ENCODE peak calls at places on chromosomes 2 and 18, in six cellular contexts. V, E, X, S, H and W are unnamed samples.

GRCh38 chr2:95333056-95333455 is 35.9 kb downstream of the KCNIP3 start:
- DNase-seq in V (no peak), E (no peak), X (no peak), S (no peak), H (no peak), W (no peak)

GRCh38 chr2:8552264-8552913 is 129.5 kb upstream of the ID2 start:
- DNase-seq in V (no peak), E (no peak), X (no peak), S (no peak), H (no peak), W (no peak)

GRCh38 chr2:10452334-10452733 is 4.2 kb upstream of the ODC1 start:
- DNase-seq in V (peak; percentile 90), E (no peak), X (peak; percentile 80), S (peak; percentile 33), H (peak; percentile 33), W (no peak)

GRCh38 chr2:226136739-226137138 is 662.9 kb downstream of the IRS1 start:
- DNase-seq in V (no peak), E (no peak), X (no peak), S (no peak), H (no peak), W (no peak)

GRCh38 chr2:174603280-174603679 is 5.7 kb upstream of the WIPF1 start:
- DNase-seq in V (peak; percentile 67), E (peak; percentile 72), X (peak; percentile 36), S (no peak), H (no peak), W (peak; percentile 43)

GRCh38 chr18:7663305-7664023 is 96.3 kb downstream of the PTPRM start:
- DNase-seq in V (no peak), E (no peak), X (no peak), S (no peak), H (no peak), W (no peak)

GRCh38 chr2:223590964-223591363 is 11.2 kb downstream of the SCG2 start:
- DNase-seq in V (peak; percentile 92), E (no peak), X (no peak), S (no peak), H (no peak), W (no peak)

GRCh38 chr2:234977228-234977679 is 25.4 kb downstream of the SH3BP4 start:
- DNase-seq in V (no peak), E (no peak), X (no peak), S (no peak), H (no peak), W (no peak)

GRCh38 chr18:62287753-62288668 is 37.1 kb upstream of the TNFRSF11A start:
- DNase-seq in V (no peak), E (no peak), X (no peak), S (no peak), H (no peak), W (no peak)

GRCh38 chr2:8230466-8230865 is 451.4 kb upstream of the ID2 start:
- DNase-seq in V (no peak), E (no peak), X (no peak), S (no peak), H (no peak), W (no peak)

GRCh38 chr2:191103793-191104192 is 47.0 kb downstream of the STAT4 start:
- DNase-seq in V (no peak), E (no peak), X (no peak), S (no peak), H (no peak), W (no peak)

DNA sequence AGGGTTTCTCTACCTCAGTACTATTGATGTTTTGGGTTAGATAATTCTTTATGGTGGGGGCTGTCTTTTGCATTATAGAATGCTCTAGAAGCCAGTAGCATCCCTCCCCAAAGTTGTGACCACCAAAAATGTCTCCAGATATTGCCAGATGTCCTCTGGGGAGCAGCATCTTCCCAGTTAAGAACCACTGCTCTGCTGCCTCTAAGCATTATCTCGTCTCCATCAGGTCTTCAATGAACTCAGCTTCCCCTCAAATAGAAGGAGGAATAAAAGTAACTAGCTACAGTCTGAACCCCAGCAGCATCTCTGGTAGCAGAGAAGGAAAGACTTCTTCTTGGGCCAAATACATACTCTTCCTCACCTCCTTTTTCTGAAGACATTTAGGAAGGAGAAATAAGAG is 244.1 kb downstream of the AGPS start:
- DNase-seq in V (no peak), E (no peak), X (no peak), S (no peak), H (no peak), W (no peak)
- TF ChIP-seq CTCF in V (no peak), E (no peak), X (no peak), S (no peak), H (no peak), W (no peak)

GRCh38 chr2:120730053-120730439 is 5.6 kb upstream of the GLI2 start:
- DNase-seq in V (no peak), E (no peak), X (no peak), S (no peak), H (no peak), W (peak; percentile 0)
- H3K4me3 ChIP-seq in V (no peak overlapping the region), E (no peak overlapping the region), X (no peak overlapping the region), S (no peak overlapping the region), H (no peak overlapping the region), W (no peak overlapping the region)

DNA sequence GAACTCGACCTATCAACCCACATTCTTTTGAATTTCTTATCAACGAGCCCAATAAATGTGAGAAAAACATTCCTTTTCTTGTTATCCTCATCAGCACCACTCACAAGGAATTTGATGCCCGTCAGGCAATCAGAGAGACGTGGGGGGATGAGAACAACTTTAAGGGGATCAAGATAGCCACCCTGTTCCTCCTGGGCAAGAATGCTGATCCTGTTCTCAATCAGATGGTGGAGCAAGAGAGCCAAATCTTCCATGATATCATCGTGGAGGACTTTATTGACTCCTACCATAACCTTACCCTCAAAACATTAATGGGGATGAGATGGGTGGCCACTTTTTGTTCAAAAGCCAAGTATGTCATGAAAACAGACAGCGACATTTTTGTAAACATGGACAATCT is 378.2 kb downstream of the STK39 start:
- DNase-seq in V (no peak), E (no peak), X (no peak), S (no peak), H (no peak), W (no peak)
- TF ChIP-seq CTCF in V (no peak), E (no peak), X (no peak), S (no peak), H (no peak), W (no peak)

GRCh38 chr18:9096013-9096383 is 6.5 kb upstream of the NDUFV2 start:
- DNase-seq in V (no peak), E (no peak), X (no peak), S (no peak), H (no peak), W (no peak)

GRCh38 chr18:9094307-9095226 is 7.9 kb upstream of the NDUFV2 start:
- DNase-seq in V (peak; percentile 94), E (no peak), X (no peak), S (peak; percentile 57), H (peak; percentile 45), W (no peak)

GRCh38 chr18:9095297-9096012 is 7.0 kb upstream of the NDUFV2 start:
- DNase-seq in V (peak; percentile 81), E (no peak), X (no peak), S (no peak), H (no peak), W (no peak)

GRCh38 chr18:9097349-9097748 is 5.2 kb upstream of the NDUFV2 start:
- DNase-seq in V (no peak), E (no peak), X (no peak), S (no peak), H (no peak), W (no peak)

DNA sequence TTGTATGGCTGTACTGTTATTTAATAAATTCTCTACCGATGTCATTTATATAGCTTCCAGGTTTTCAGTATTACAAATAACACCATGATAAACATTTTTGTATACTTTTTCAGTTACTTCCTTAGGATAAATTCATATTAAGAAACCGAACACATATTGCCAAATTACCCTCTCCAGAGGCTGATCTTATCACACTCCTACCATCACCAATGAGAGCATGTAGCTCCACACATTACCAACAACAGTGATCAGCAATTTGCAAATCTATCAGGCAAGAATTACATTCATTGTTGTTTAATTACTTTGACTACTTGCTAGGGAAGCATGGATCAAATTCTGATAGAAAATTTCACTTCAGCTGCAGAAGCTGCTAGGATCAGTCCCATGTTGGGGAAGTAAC is 5.8 kb upstream of the NDUFV2 start:
- DNase-seq in V (no peak), E (no peak), X (no peak), S (no peak), H (no peak), W (no peak)
- H3K4me3 ChIP-seq in V (no peak overlapping the region), E (no peak overlapping the region), X (no peak overlapping the region), S (no peak overlapping the region), H (no peak overlapping the region), W (no peak overlapping the region)

DNA sequence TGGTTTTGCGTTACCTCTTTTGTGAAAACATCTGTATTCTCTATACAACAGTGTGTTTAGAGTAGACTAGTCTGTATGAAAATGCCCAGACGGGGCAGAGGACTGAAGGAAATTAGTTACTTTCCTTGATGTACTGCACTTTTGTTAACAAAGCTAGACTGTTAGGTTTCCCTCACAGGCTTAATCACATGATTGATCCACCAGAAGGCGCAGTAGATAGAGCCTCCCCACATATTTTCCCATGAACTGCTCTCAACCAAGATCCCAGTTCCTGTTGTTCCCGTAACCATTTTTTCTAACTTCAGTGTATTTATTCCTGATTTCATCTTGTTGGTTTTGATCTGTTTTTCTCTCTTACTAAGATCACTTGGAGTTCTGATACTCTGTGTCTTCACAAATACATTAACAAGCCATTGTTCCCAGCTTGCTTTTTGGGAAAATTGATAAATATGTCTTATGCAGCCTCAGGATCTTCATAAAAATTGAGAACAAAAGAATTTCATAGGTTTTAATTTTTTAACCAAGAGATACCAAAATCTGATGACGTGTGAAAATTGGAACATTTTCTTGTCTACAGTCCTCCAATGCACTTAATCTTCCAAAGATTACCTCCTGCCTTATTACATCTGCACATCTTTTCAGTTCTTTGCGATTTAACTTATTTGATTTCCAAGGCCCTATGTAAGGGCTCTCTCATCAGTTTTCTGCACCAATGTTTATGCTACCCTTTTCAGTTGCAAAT is 2.9 kb downstream of the MRPL35 start:
- DNase-seq in V (no peak), E (no peak), X (no peak), S (no peak), H (no peak), W (no peak)
- TF ChIP-seq CTCF in V (no peak), E (no peak), X (no peak), S (no peak), H (no peak), W (no peak)